ENCODE peak calls at places on chromosome 21, in ten cellular contexts. Y is A549; B is kidney; P is naive thymus-derived CD4-positive, alpha-beta T cell; M is AG10803; L is fibroblast of lung; O is fibroblast of mammary gland; D is endothelial cell of umbilical vein; K is dorsolateral prefrontal cortex; X is mucosa of descending colon. J is an unnamed sample.

GRCh38 chr21:46078984-46079356 is 18.9 kb upstream of the COL6A2 start:
- DNase-seq in Y (no peak), B (peak; percentile 40), P (no peak), M (peak; percentile 63), L (no peak), O (peak; percentile 68), D (no peak), K (no peak), X (no peak), J (no peak)

GRCh38 chr21:41369105-41369914 is 7.5 kb downstream of the MX2 start:
- DNase-seq in Y (no peak), B (no peak), P (peak; percentile 39), M (peak; percentile 17), L (no peak), O (peak; percentile 31), D (no peak), K (no peak), X (no peak), J (no peak)

GRCh38 chr21:41726970-41727783 is 39.7 kb downstream of the RIPK4 start:
- DNase-seq in Y (peak; percentile 36), B (peak; percentile 83), P (no peak), M (peak; percentile 74), L (peak; percentile 12), O (peak; percentile 73), D (no peak), K (no peak), X (peak; percentile 23), J (no peak)

GRCh38 chr21:42614811-42615342 is 38.5 kb upstream of the PDE9A start:
- DNase-seq in Y (peak; percentile 50), B (peak; percentile 88), P (peak; percentile 59), M (no peak), L (no peak), O (peak; percentile 34), D (no peak), K (no peak), X (peak; percentile 50), J (peak; percentile 67)

GRCh38 chr21:31497939-31498338 is 153.9 kb upstream of the TIAM1 start:
- DNase-seq in Y (no peak), B (no peak), P (no peak), M (no peak), L (no peak), O (no peak), D (no peak), K (no peak), X (no peak), J (no peak)

GRCh38 chr21:31268090-31268489 is 76.0 kb downstream of the TIAM1 start:
- DNase-seq in Y (no peak), B (no peak), P (peak; percentile 10), M (no peak), L (no peak), O (no peak), D (no peak), K (no peak), X (no peak), J (peak; percentile 11)

GRCh38 chr21:41419921-41420862 is 5.8 kb upstream of the MX1 start:
- DNase-seq in Y (peak; percentile 49), B (peak; percentile 94), P (no peak), M (peak; percentile 82), L (peak; percentile 89), O (peak; percentile 87), D (peak; percentile 91), K (peak; percentile 32), X (peak; percentile 84), J (no peak)

GRCh38 chr21:25995283-25995682 is 175.3 kb downstream of the APP start:
- DNase-seq in Y (no peak), B (no peak), P (no peak), M (no peak), L (no peak), O (no peak), D (no peak), K (no peak), X (no peak), J (no peak)

GRCh38 chr21:32475162-32475812 is 62.8 kb downstream of the EVA1C start:
- DNase-seq in Y (peak; percentile 46), B (no peak), P (no peak), M (peak; percentile 98), L (peak; percentile 56), O (peak; percentile 64), D (peak; percentile 86), K (no peak), X (no peak), J (no peak)

GRCh38 chr21:17105972-17106371 is 406.9 kb upstream of the CXADR start:
- DNase-seq in Y (no peak), B (no peak), P (no peak), M (no peak), L (no peak), O (peak; percentile 5), D (no peak), K (no peak), X (no peak), J (no peak)

GRCh38 chr21:43767980-43768867 is 7.9 kb downstream of the CSTB start:
- DNase-seq in Y (peak; percentile 89), B (peak; percentile 88), P (no peak), M (peak; percentile 66), L (peak; percentile 84), O (peak; percentile 93), D (peak; percentile 32), K (no peak), X (peak; percentile 79), J (no peak)

GRCh38 chr21:9739240-9739639 is 782.1 kb upstream of the TPTE start:
- DNase-seq in Y (no peak), B (no peak), P (no peak), M (no peak), L (no peak), O (no peak), D (no peak), K (no peak), X (no peak), J (no peak)
- H3K4me3 ChIP-seq in Y (no peak overlapping the region), B (no peak overlapping the region), P (no peak overlapping the region), M (no peak overlapping the region), L (no peak overlapping the region), O (no peak overlapping the region), D (no peak overlapping the region), K (no peak overlapping the region), X (no peak overlapping the region), J (no peak overlapping the region)

GRCh38 chr21:36706482-36706852 is 7.6 kb downstream of the SIM2 start:
- DNase-seq in Y (no peak), B (no peak), P (no peak), M (no peak), L (no peak), O (no peak), D (no peak), K (no peak), X (no peak), J (no peak)
- H3K4me3 ChIP-seq in Y (no peak overlapping the region), B (peak overlapping the region; percentile 51), P (no peak overlapping the region), M (no peak overlapping the region), L (no peak overlapping the region), O (no peak overlapping the region), D (no peak overlapping the region), K (no peak overlapping the region), X (no peak overlapping the region), J (no peak overlapping the region)

GRCh38 chr21:16082038-16082816 is 352.4 kb downstream of the USP25 start:
- DNase-seq in Y (peak; percentile 13), B (no peak), P (no peak), M (peak; percentile 41), L (peak; percentile 59), O (peak; percentile 55), D (peak; percentile 78), K (no peak), X (no peak), J (peak; percentile 2)
- H3K4me3 ChIP-seq in Y (no peak overlapping the region), B (peak overlapping the region; percentile 29), P (no peak overlapping the region), M (no peak overlapping the region), L (no peak overlapping the region), O (no peak overlapping the region), D (no peak overlapping the region), K (no peak overlapping the region), X (no peak overlapping the region), J (no peak overlapping the region)

GRCh38 chr21:15062566-15062965 is 2.2 kb downstream of the NRIP1 start:
- DNase-seq in Y (peak; percentile 35), B (no peak), P (peak; percentile 28), M (no peak), L (peak; percentile 48), O (peak; percentile 62), D (peak; percentile 51), K (no peak), X (no peak), J (no peak)
- H3K4me3 ChIP-seq in Y (peak overlapping the region; percentile 86), B (peak overlapping the region; percentile 82), P (peak overlapping the region; percentile 50), M (peak overlapping the region; percentile 68), L (peak overlapping the region; percentile 80), O (peak overlapping the region; percentile 87), D (peak overlapping the region; percentile 96), K (peak overlapping the region; percentile 93), X (no peak overlapping the region), J (no peak overlapping the region)

GRCh38 chr21:36322083-36322424 is 2.1 kb downstream of the MORC3 start:
- DNase-seq in Y (no peak), B (no peak), P (no peak), M (no peak), L (no peak), O (no peak), D (no peak), K (no peak), X (no peak), J (no peak)
- H3K4me3 ChIP-seq in Y (peak overlapping the region; percentile 88), B (peak overlapping the region; percentile 69), P (peak overlapping the region; percentile 78), M (peak overlapping the region; percentile 84), L (peak overlapping the region; percentile 74), O (peak overlapping the region; percentile 59), D (peak overlapping the region; percentile 97), K (no peak overlapping the region), X (no peak overlapping the region), J (peak overlapping the region; percentile 63)

GRCh38 chr21:35026153-35026499 is 23.0 kb downstream of the RUNX1 start:
- DNase-seq in Y (no peak), B (no peak), P (no peak), M (no peak), L (no peak), O (no peak), D (no peak), K (no peak), X (no peak), J (no peak)
- H3K4me3 ChIP-seq in Y (no peak overlapping the region), B (no peak overlapping the region), P (peak overlapping the region; percentile 45), M (no peak overlapping the region), L (no peak overlapping the region), O (no peak overlapping the region), D (no peak overlapping the region), K (no peak overlapping the region), X (no peak overlapping the region), J (peak overlapping the region; percentile 30)

J was measured in Jurkat, Clone E6-1.